ENCODE peak calls at places on chromosomes 1 and 21, in five cellular contexts. R, N, V, L and E are unnamed samples.

GRCh38 chr1:29960156-29960755 is 723.9 kb downstream of the PTPRU start:
- DNase-seq in N (no peak), L (peak; percentile 20), R (no peak), V (no peak), E (no peak)

GRCh38 chr1:46764406-46764805 is 34.4 kb upstream of the CYP4B1 start:
- DNase-seq in R (no peak), V (no peak), N (no peak), L (no peak), E (no peak)

GRCh38 chr1:8985915-8986813 is 40.1 kb downstream of the SLC2A7 start:
- DNase-seq in N (no peak), R (peak; percentile 91), L (no peak), V (no peak), E (peak; percentile 91)

GRCh38 chr1:201456499-201457309 is 12.3 kb downstream of the PHLDA3 start:
- DNase-seq in R (peak; percentile 89), L (peak; percentile 31), V (no peak), N (no peak), E (peak; percentile 99)

GRCh38 chr1:3695326-3696217 is 43.3 kb downstream of the TP73 start:
- DNase-seq in L (peak; percentile 85), N (peak; percentile 49), V (no peak), R (peak; percentile 66), E (peak; percentile 34)

GRCh38 chr1:68384321-68384813 is 65.4 kb downstream of the RPE65 start:
- DNase-seq in R (peak; percentile 64), V (peak; percentile 10), N (no peak), L (no peak), E (peak; percentile 100)

GRCh38 chr1:101238681-101239094 is 1.9 kb downstream of the S1PR1 start:
- DNase-seq in N (peak; percentile 76), L (peak; percentile 88), V (peak; percentile 59), R (peak; percentile 94), E (peak; percentile 92)

GRCh38 chr1:112981461-112982233 is 25.7 kb upstream of the SLC16A1 start:
- DNase-seq in N (no peak), V (no peak), R (no peak), L (no peak), E (no peak)

GRCh38 chr1:31937300-31938183 is 626 bp downstream of the PTP4A2 start:
- DNase-seq in R (peak; percentile 55), N (no peak), L (peak; percentile 37), V (no peak), E (peak; percentile 74)

GRCh38 chr21:35974801-35975200 is 85.5 kb downstream of the SETD4 start:
- DNase-seq in V (no peak), L (no peak), N (no peak), R (no peak), E (no peak)

GRCh38 chr21:45995686-45996179 is 14.2 kb downstream of the COL6A1 start:
- DNase-seq in R (no peak), V (no peak), L (peak; percentile 22), N (no peak), E (no peak)

GRCh38 chr1:213772711-213773110 is 215.1 kb upstream of the PROX1 start:
- DNase-seq in V (no peak), N (no peak), R (no peak), L (no peak), E (no peak)

GRCh38 chr21:44458971-44459711 is 3.8 kb downstream of the LRRC3 start:
- DNase-seq in L (no peak), V (no peak), N (no peak), R (no peak), E (no peak)

GRCh38 chr1:232329103-232329788 is 300.7 kb downstream of the SIPA1L2 start:
- DNase-seq in N (no peak), L (no peak), R (peak; percentile 70), V (no peak), E (no peak)

GRCh38 chr21:29827647-29828046 is 112.1 kb downstream of the GRIK1 start:
- DNase-seq in R (no peak), V (no peak), N (no peak), L (no peak), E (no peak)

GRCh38 chr1:30172757-30173156 is 550.6 kb downstream of the MATN1 start:
- DNase-seq in L (no peak), V (no peak), R (no peak), N (no peak), E (no peak)

GRCh38 chr21:37592496-37592895 is 225.9 kb downstream of the DYRK1A start:
- DNase-seq in V (no peak), N (no peak), R (no peak), L (peak; percentile 62), E (no peak)

GRCh38 chr1:189992856-189993255 is 484.8 kb downstream of the BRINP3 start:
- DNase-seq in V (no peak), R (no peak), L (no peak), N (no peak), E (no peak)

GRCh38 chr1:29148656-29149491 is 25.2 kb upstream of the TMEM200B start:
- DNase-seq in V (no peak), R (no peak), L (no peak), N (no peak), E (no peak)

GRCh38 chr1:244361764-244362473 is 89.8 kb downstream of the ADSS2 start:
- DNase-seq in L (peak; percentile 74), N (peak; percentile 87), R (peak; percentile 51), V (peak; percentile 57), E (peak; percentile 96)

GRCh38 chr1:50424940-50425375 is 1.7 kb upstream of the DMRTA2 start:
- DNase-seq in V (no peak), N (no peak), R (no peak), L (peak; percentile 48), E (no peak)

GRCh38 chr1:60277269-60277668 is 203.7 kb upstream of the C1orf87 start:
- DNase-seq in N (no peak), L (no peak), V (no peak), R (no peak), E (no peak)

GRCh38 chr21:44273046-44273445 is 11.3 kb upstream of the DNMT3L start:
- DNase-seq in N (no peak), V (no peak), L (no peak), R (no peak), E (no peak)

GRCh38 chr1:236471653-236472052 is 52.1 kb upstream of the LGALS8 start:
- DNase-seq in R (no peak), N (no peak), L (no peak), V (no peak), E (no peak)

DNA sequence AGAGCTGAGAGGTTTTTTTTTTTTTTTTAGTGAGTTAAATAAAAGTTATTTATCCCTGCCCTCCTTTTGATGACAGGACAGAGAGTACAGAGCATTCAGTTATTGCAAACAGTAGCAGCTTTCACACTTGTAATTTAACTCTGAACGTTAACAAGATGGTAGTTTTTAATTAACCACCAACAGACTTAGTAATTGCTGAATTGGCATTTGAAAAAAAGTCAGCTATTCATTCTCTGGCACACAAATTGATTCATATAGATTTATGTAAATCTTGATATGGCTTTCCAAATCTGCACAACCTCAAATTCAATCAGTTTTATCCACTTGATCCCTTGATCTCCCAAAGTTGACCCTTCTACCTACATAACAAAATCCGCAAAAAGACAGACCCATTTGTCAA is 918 bp downstream of the LEMD1 start:
- DNase-seq in V (no peak), L (no peak), R (no peak), N (no peak), E (no peak)
- H2BK12ac ChIP-seq in V (no peak overlapping the region), L (no peak overlapping the region), R (no peak overlapping the region), N (no peak overlapping the region), E (no peak overlapping the region)

DNA sequence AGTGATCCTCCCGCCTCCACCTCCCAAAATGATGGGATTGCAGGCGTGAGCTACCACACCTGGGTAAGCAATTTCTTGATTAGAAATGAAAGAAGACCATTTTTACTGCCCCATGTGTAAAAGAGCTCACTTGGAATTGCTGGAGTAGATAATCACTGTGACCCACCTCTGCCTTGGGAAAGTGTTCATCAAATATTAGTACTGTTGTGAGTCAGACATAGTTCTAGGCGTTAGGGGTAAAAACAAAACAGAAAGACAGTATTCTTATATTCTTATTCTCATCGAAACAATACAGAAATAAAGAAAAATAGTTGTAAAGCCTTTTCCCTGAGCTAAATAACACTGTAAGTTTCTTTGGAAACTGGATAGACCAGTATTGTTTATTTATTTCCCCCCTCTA is 36.2 kb downstream of the CELF3 start:
- DNase-seq in N (no peak), R (no peak), L (no peak), V (no peak), E (no peak)
- H4K8ac ChIP-seq in N (no peak overlapping the region), R (no peak overlapping the region), L (no peak overlapping the region), V (no peak overlapping the region), E (no peak overlapping the region)

DNA sequence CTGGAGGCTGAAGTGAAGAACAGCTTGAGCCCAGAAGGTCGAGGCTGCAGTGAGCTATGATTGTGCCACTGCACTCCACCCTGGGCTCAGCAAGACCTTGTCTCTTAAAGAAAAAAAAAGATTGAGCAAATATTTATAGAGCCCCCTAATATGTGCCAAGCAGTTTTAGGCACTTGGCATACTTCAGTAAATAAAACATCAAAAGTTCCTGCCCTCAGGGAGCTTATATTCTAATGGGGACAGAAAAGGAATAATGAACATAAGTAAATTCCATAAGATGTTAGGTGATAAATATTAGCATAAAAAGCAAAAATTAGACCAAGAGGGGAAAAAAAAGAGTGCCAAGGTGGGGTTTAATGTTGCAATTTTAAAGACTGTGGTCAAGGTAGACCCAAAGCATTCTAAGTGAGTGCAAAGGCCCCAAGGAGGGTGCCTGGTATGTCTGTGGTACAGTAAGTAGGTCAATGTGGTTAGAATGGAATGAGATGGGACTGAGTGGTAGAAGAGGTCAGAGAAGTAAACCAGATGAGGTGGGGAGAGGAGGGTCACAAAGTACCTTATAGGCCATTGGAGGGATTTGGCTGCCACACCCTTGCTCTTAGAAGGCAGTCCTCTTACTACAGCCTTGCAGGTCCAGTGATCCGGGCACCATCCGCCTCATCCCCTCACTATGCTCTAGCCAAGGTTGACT is 2.2 kb upstream of the TOE1 start:
- DNase-seq in R (no peak), L (no peak), N (no peak), V (no peak), E (no peak)
- H2BK12ac ChIP-seq in R (no peak overlapping the region), L (no peak overlapping the region), N (no peak overlapping the region), V (no peak overlapping the region), E (no peak overlapping the region)

GRCh38 chr1:54384471-54384870 is 21.7 kb downstream of the SSBP3 start:
- DNase-seq in V (no peak), N (no peak), L (no peak), R (no peak), E (no peak)

GRCh38 chr1:54380285-54380882 is 25.8 kb downstream of the SSBP3 start:
- DNase-seq in R (no peak), N (no peak), V (no peak), L (no peak), E (no peak)

GRCh38 chr1:54381524-54381923 is 24.7 kb downstream of the SSBP3 start:
- DNase-seq in L (no peak), R (no peak), N (no peak), V (no peak), E (no peak)

GRCh38 chr1:54385727-54386022 is 20.5 kb downstream of the SSBP3 start:
- DNase-seq in V (no peak), R (no peak), N (no peak), L (no peak), E (no peak)

DNA sequence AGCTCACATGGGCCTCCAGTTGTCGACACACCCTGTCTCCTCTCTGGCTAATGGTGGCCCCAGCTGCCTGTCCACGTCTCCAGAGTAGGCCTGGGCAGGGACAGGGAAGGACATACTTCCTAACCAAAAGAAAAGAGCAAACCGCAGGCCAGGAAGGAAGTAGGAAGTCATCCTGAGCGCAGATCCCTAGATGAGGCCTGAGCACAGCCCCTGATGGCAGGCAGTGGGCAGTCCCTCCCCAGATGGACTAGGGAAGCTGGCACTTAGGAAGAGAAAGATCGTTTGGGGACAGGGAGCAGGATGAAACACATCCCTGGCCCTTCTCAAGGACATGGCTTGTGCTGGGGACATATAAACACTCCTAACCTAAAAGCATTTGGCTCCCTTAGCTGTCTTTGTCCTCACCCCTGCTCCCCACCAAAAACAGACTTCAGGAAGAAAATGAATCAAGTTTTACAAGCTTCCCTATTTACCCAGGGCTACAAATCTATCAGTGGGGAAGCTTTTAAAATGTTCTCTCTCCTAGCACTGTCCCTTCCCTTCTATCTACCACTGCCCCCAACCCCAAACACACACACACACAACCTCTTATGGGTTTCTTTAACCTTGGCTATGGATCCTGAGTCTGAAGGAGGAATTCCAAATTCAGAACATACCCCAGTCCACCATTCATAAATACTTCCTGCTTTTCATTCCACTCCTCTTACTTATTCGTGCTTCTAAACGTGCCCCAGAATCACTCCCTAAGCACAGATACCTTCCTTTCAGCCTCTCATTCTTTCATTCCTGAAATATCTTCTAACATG is 21.1 kb downstream of the SSBP3 start:
- DNase-seq in N (no peak), R (peak; percentile 80), V (no peak), L (no peak), E (peak; percentile 47)
- H4K8ac ChIP-seq in N (no peak overlapping the region), R (no peak overlapping the region), V (peak overlapping the region; percentile 90), L (no peak overlapping the region), E (peak overlapping the region; percentile 91)